ENCODE peak calls at places on chromosome X, in seven cellular contexts. G, L, R, T, E, M and Q are unnamed samples.

GRCh38 chrX:26783512-26784225 is 567.7 kb downstream of the MAGEB5 start:
- DNase-seq in G (no peak), L (no peak), R (no peak), T (no peak), E (no peak), M (peak; percentile 5), Q (no peak)

GRCh38 chrX:109774136-109774535 is 41.1 kb upstream of the ACSL4 start:
- DNase-seq in G (no peak), L (no peak), R (no peak), T (no peak), E (no peak), M (no peak), Q (no peak)

GRCh38 chrX:13377537-13377936 is 57.7 kb upstream of the ATXN3L start:
- DNase-seq in G (no peak), L (no peak), R (no peak), T (no peak), E (peak; percentile 99), M (peak; percentile 57), Q (no peak)

GRCh38 chrX:18390941-18391538 is 34.4 kb upstream of the CDKL5 start:
- DNase-seq in G (peak; percentile 34), L (no peak), R (peak; percentile 71), T (peak; percentile 58), E (peak; percentile 51), M (peak; percentile 40), Q (peak; percentile 38)

GRCh38 chrX:2819345-2820130 is 9.2 kb upstream of the GYG2 start:
- DNase-seq in G (no peak), L (no peak), R (no peak), T (no peak), E (no peak), M (no peak), Q (no peak)

GRCh38 chrX:105653891-105654290 is 168.4 kb upstream of the NRK start:
- DNase-seq in G (no peak), L (no peak), R (no peak), T (no peak), E (no peak), M (peak; percentile 1), Q (no peak)

GRCh38 chrX:135382260-135382659 is 39.5 kb upstream of the SMIM10L2A start:
- DNase-seq in G (no peak), L (no peak), R (no peak), T (no peak), E (no peak), M (no peak), Q (peak; percentile 25)

GRCh38 chrX:2383735-2384134 is 117.0 kb downstream of the DHRSX start:
- DNase-seq in G (no peak), L (no peak), R (no peak), T (no peak), E (no peak), M (no peak), Q (no peak)

GRCh38 chrX:118724775-118725174 is 2.6 kb upstream of the IL13RA1 start:
- DNase-seq in G (peak; percentile 13), L (no peak), R (no peak), T (no peak), E (no peak), M (peak; percentile 31), Q (no peak)